ENCODE peak calls at places on chromosomes 4 and X, in seven cellular contexts. Q is colonic mucosa, W is ascending aorta, U is A549, O is K562, N is mucosa of descending colon, C is testis. B is an unnamed sample. For H3K9me3, the result is how much of the 10 kb centered on the place peaks cover.

GRCh38 chrX:115324194-115324593 is 34.7 kb downstream of the LUZP4 start:
- DNase-seq in Q (no peak), W (no peak), U (no peak), O (no peak), N (peak), C (peak), B (no peak)

GRCh38 chr4:149980941-149981340 is 97.3 kb upstream of the DCLK2 start:
- DNase-seq in Q (peak), W (no peak), U (peak), O (peak), N (peak), C (peak), B (peak)

GRCh38 chr4:52477191-52477590 is 181.9 kb downstream of the USP46 start:
- DNase-seq in Q (no peak), W (no peak), U (no peak), O (no peak), N (no peak), C (no peak), B (no peak)

GRCh38 chr4:95215991-95216605 is 332.7 kb downstream of the UNC5C start:
- DNase-seq in Q (no peak), W (no peak), U (no peak), O (no peak), N (no peak), C (no peak), B (no peak)

GRCh38 chr4:74056114-74056857 is 17.8 kb upstream of the CXCL3 start:
- DNase-seq in Q (no peak), W (no peak), U (peak), O (peak), N (no peak), C (no peak), B (no peak)

GRCh38 chrX:67582436-67582835 is 38.6 kb downstream of the AR start:
- DNase-seq in Q (no peak), W (no peak), U (no peak), O (no peak), N (no peak), C (no peak), B (no peak)

GRCh38 chr4:169102011-169102410 is 92.0 kb upstream of the CBR4 start:
- DNase-seq in Q (no peak), W (no peak), U (no peak), O (no peak), N (no peak), C (no peak), B (no peak)

GRCh38 chr4:80265571-80266266 is 745 bp upstream of the FGF5 start:
- DNase-seq in Q (no peak), W (no peak), U (no peak), O (peak), N (no peak), C (no peak), B (no peak)

GRCh38 chr4:185426960-185427688 is 1.4 kb upstream of the UFSP2 start:
- DNase-seq in Q (no peak), W (no peak), U (no peak), O (no peak), N (no peak), C (no peak), B (no peak)
- TF ChIP-seq CTCF in Q (no peak), W (no peak), U (no peak), O (no peak), N (no peak), C (no peak), B (no peak)

DNA sequence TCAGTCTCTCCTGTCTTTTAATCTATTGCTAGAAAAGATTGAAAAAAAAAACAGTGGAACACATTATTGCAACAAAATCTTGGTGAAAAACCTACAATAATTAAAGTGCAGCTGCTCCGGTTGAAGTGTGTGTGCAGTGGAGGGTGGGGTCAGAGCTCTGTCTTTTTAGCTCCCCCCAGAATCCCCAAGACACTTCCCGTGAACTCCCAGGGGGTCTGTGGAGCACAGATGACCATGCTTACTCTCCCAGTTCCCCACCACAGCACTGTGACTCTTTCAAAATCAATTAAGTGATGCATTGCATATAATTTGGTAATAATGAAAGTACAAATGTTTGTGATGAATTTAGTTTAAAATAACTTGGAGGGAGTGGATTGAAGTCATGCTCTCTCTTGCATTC is 15.7 kb upstream of the SLC10A4 start:
- DNase-seq in Q (no peak), W (no peak), U (no peak), O (no peak), N (no peak), C (no peak), B (no peak)
- H3K9me3 ChIP-seq in Q (under half), W (under half), U (under half), O (under half), N (under half), C (under half), B (under half)

GRCh38 chr4:76214269-76214628 is 625 bp upstream of the SCARB2 start:
- DNase-seq in Q (peak), W (no peak), U (no peak), O (no peak), N (peak), C (no peak), B (no peak)

GRCh38 chr4:76212301-76212700 is 1.3 kb downstream of the SCARB2 start:
- DNase-seq in Q (peak), W (no peak), U (no peak), O (no peak), N (peak), C (no peak), B (no peak)

GRCh38 chr4:76215120-76215519 is 1.5 kb upstream of the SCARB2 start:
- DNase-seq in Q (no peak), W (no peak), U (no peak), O (no peak), N (peak), C (no peak), B (no peak)

GRCh38 chr4:76212851-76213414 is 691 bp downstream of the SCARB2 start:
- DNase-seq in Q (peak), W (no peak), U (peak), O (no peak), N (peak), C (peak), B (peak)

DNA sequence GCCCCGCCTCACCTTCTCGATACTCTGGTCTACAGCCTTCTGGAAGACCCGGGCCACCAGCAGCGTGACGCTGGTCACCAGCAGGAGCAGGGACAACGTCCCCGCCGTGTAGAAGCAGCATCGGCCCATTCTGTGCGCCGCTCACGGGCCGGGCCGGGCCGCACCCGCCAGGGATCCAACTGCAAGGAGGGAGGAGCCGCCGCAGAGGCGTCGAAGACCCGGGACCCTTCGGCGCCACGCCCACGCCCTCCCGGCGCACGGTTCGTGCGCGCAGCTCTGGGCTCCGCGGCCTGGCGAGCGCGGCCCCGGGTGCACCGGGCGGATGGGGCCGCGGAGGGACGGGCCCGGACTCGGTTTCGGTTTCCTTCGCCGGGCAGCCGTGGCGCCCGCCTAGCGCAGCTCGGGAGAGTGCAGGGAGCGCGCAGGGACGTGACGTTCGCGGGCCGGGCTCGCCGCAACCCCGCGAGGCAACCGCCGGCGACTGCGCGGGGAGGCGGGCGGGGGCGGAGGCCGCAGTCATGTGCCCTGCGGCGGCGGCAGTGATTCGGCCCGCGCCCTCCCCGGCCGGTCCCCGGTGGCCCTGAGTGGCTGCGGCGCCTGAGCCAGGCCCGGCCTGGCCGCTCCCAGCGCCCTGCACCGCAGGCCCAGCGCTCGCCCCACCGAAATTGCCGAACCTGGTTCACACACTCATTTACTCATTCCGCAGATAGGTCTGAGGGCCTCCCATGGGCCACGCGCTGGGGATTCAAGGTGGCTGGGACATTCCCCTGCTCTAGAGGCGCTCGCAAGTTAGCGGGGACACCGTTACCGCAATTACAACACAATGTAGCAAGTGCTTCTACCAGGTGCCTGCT is at the start of gene SCARB2:
- DNase-seq in Q (peak), W (peak), U (peak), O (peak), N (peak), C (peak), B (peak)
- TF ChIP-seq CTCF in Q (no peak), W (no peak), U (no peak), O (no peak), N (no peak), C (peak), B (peak)

DNA sequence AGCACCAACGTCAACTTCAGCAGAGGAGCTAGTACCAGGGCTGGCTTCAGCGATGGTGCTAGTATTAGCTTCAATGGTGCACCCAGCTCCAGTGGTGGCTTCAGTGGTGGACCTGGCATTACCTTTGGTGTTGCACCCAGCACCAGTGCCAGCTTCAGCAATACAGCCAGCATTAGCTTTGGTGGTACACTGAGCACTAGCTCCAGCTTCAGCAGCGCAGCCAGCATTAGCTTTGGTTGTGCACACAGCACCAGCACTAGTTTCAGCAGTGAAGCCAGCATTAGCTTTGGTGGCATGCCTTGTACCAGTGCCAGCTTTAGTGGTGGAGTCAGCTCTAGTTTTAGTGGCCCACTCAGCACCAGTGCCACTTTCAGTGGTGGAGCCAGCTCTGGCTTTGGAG is 8.3 kb downstream of the TRO start:
- DNase-seq in Q (no peak), W (no peak), U (no peak), O (no peak), N (no peak), C (no peak), B (no peak)
- H3K9me3 ChIP-seq in Q (under half), W (under half), U (under half), O (under half), N (under half), C (under half), B (under half)

DNA sequence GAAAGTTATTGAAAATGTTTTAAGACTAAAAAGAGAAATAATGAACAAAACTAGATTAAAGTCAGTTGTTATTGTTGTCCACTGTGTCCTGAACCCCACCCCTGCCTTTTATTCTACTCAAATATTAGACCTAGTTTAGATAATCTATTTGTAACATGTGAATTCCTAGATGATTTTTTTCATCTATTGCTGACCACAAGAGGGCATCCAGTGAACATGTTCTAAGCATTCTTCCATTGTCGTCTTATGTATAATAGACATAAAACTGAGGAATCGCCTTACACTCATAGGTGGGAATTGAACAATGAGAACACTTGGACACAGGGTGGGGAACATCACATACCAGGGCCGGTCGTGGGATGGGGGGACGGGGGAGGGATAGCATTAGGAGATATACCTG is 36.4 kb upstream of the HPRT1 start:
- DNase-seq in Q (no peak), W (no peak), U (peak), O (no peak), N (no peak), C (no peak), B (no peak)
- TF ChIP-seq CTCF in Q (no peak), W (no peak), U (peak), O (peak), N (no peak), C (peak), B (peak)

B was measured in Peyer's patch.